ENCODE peak calls at places on chromosomes 16 and 17, in ten cellular contexts. A is activated CD4-positive, alpha-beta T cell treated with anti-CD3 and anti-CD28 coated beads, Interleukin-2, amount 10 ng/mL, durations not matched to agents 7 days and 5 days; T is stimulated activated CD4-positive, alpha-beta T cell treated with anti-CD3 and anti-CD28 coated beads, TNF-alpha, amount 100 ng/mL, for 24 hours; Z is caudate nucleus; F is NCI-H1048; O is progenitor cell of endocrine pancreas; S is NCI-H524; L is activated T-cell treated with anti-CD3 and anti-CD28 coated beads for 48 hours; Q is iris pigment epithelial cell; C is NCI-H1930. J is an unnamed sample.

GRCh38 chr16:28192811-28193529 is 18.8 kb downstream of the XPO6 start:
- DNase-seq in A (peak), T (peak), Z (no peak), F (no peak), O (no peak), S (no peak), L (peak), Q (no peak), C (no peak), J (no peak)

GRCh38 chr17:50048146-50048720 is 7.7 kb upstream of the ITGA3 start:
- DNase-seq in A (no peak), T (no peak), Z (no peak), F (no peak), O (no peak), S (no peak), L (no peak), Q (peak), C (no peak), J (no peak)

GRCh38 chr17:32936894-32937500 is 9.0 kb downstream of the TMEM98 start:
- DNase-seq in A (peak), T (peak), Z (no peak), F (peak), O (peak), S (peak), L (peak), Q (peak), C (peak), J (peak)

GRCh38 chr16:15676506-15676905 is 26.5 kb downstream of the NDE1 start:
- DNase-seq in A (no peak), T (no peak), Z (no peak), F (no peak), O (no peak), S (no peak), L (no peak), Q (no peak), C (no peak), J (no peak)

GRCh38 chr16:75559564-75560372 is 3.7 kb upstream of the TMEM231 start:
- DNase-seq in A (no peak), T (no peak), Z (no peak), F (no peak), O (no peak), S (no peak), L (no peak), Q (peak), C (no peak), J (no peak)

GRCh38 chr17:21318439-21318838 is 33.9 kb downstream of the MAP2K3 start:
- DNase-seq in A (no peak), T (no peak), Z (no peak), F (no peak), O (no peak), S (no peak), L (no peak), Q (no peak), C (no peak), J (no peak)

GRCh38 chr16:15822957-15823356 is 33.9 kb downstream of the MYH11 start:
- DNase-seq in A (no peak), T (no peak), Z (no peak), F (no peak), O (no peak), S (no peak), L (no peak), Q (no peak), C (no peak), J (no peak)

GRCh38 chr17:79026345-79027273 is 2.6 kb downstream of the C1QTNF1 start:
- DNase-seq in A (no peak), T (no peak), Z (no peak), F (no peak), O (no peak), S (no peak), L (no peak), Q (peak), C (no peak), J (no peak)

GRCh38 chr17:79803421-79803996 is 6.6 kb upstream of the CBX8 start:
- DNase-seq in A (no peak), T (no peak), Z (no peak), F (no peak), O (no peak), S (peak), L (no peak), Q (no peak), C (no peak), J (no peak)

GRCh38 chr16:2056077-2056476 is 8.3 kb downstream of the TSC2 start:
- DNase-seq in A (no peak), T (no peak), Z (peak), F (no peak), O (no peak), S (no peak), L (no peak), Q (no peak), C (no peak), J (no peak)

GRCh38 chr16:506246-506546 is 21.3 kb upstream of the CAPN15 start:
- DNase-seq in A (no peak), T (no peak), Z (no peak), F (no peak), O (no peak), S (no peak), L (no peak), Q (no peak), C (no peak), J (no peak)

GRCh38 chr16:29310852-29311314 is 95.6 kb downstream of the NPIPB11 start:
- DNase-seq in A (no peak), T (no peak), Z (no peak), F (no peak), O (no peak), S (no peak), L (no peak), Q (no peak), C (no peak), J (no peak)

GRCh38 chr17:13429201-13429600 is 172.5 kb downstream of the HS3ST3A1 start:
- DNase-seq in A (no peak), T (no peak), Z (no peak), F (no peak), O (no peak), S (no peak), L (no peak), Q (peak), C (no peak), J (no peak)

GRCh38 chr16:2816751-2817495 is at the start of gene PRSS21:
- DNase-seq in A (no peak), T (no peak), Z (no peak), F (no peak), O (no peak), S (no peak), L (peak), Q (no peak), C (peak), J (no peak)

GRCh38 chr16:29806096-29806579 is at the start of gene MAZ:
- DNase-seq in A (no peak), T (no peak), Z (no peak), F (no peak), O (no peak), S (no peak), L (peak), Q (no peak), C (peak), J (peak)

GRCh38 chr17:46162871-46163270 is 30.4 kb downstream of the KANSL1 start:
- DNase-seq in A (no peak), T (no peak), Z (no peak), F (no peak), O (no peak), S (no peak), L (no peak), Q (no peak), C (no peak), J (no peak)

GRCh38 chr17:42553866-42554249 is 1.1 kb downstream of the HSD17B1 start:
- DNase-seq in A (no peak), T (no peak), Z (no peak), F (no peak), O (no peak), S (peak), L (no peak), Q (no peak), C (no peak), J (no peak)

GRCh38 chr17:17552351-17553216 is 38.9 kb downstream of the PEMT start:
- DNase-seq in A (no peak), T (no peak), Z (peak), F (no peak), O (no peak), S (no peak), L (no peak), Q (no peak), C (no peak), J (no peak)

GRCh38 chr16:41439-42068 is 11.9 kb downstream of the POLR3K start:
- DNase-seq in A (no peak), T (no peak), Z (no peak), F (no peak), O (no peak), S (no peak), L (no peak), Q (peak), C (no peak), J (no peak)

GRCh38 chr17:35588196-35588920 is 1.2 kb downstream of the AP2B1 start:
- DNase-seq in A (no peak), T (no peak), Z (no peak), F (no peak), O (no peak), S (no peak), L (no peak), Q (peak), C (no peak), J (no peak)

GRCh38 chr17:28698253-28698941 is 13.3 kb downstream of the PROCA1 start:
- DNase-seq in A (no peak), T (no peak), Z (no peak), F (no peak), O (no peak), S (no peak), L (no peak), Q (no peak), C (no peak), J (peak)

GRCh38 chr17:55286681-55287589 is 22.2 kb downstream of the HLF start:
- DNase-seq in A (no peak), T (no peak), Z (peak), F (no peak), O (no peak), S (no peak), L (no peak), Q (peak), C (no peak), J (no peak)

GRCh38 chr17:10657123-10657522 is at the start of gene MYH3:
- DNase-seq in A (no peak), T (no peak), Z (no peak), F (no peak), O (no peak), S (no peak), L (no peak), Q (no peak), C (no peak), J (no peak)

GRCh38 chr16:11233727-11234376 is 22.2 kb downstream of the SOCS1 start:
- DNase-seq in A (peak), T (no peak), Z (no peak), F (no peak), O (no peak), S (no peak), L (peak), Q (no peak), C (no peak), J (no peak)

GRCh38 chr17:42023524-42024349 is 3.8 kb downstream of the NKIRAS2 start:
- DNase-seq in A (no peak), T (no peak), Z (no peak), F (no peak), O (no peak), S (no peak), L (no peak), Q (peak), C (peak), J (no peak)

GRCh38 chr16:56066617-56067016 is 124.7 kb upstream of the GNAO1 start:
- DNase-seq in A (no peak), T (no peak), Z (no peak), F (no peak), O (no peak), S (no peak), L (no peak), Q (no peak), C (no peak), J (no peak)

GRCh38 chr16:69890891-69891282 is 60.2 kb upstream of the CLEC18A start:
- DNase-seq in A (no peak), T (no peak), Z (no peak), F (no peak), O (no peak), S (no peak), L (no peak), Q (no peak), C (peak), J (no peak)

GRCh38 chr17:42276609-42277341 is 584 bp upstream of the STAT5B start:
- DNase-seq in A (no peak), T (no peak), Z (no peak), F (no peak), O (peak), S (peak), L (no peak), Q (peak), C (no peak), J (no peak)

GRCh38 chr16:63461248-63461841 is 1425.1 kb upstream of the CDH8 start:
- DNase-seq in A (no peak), T (no peak), Z (peak), F (no peak), O (peak), S (peak), L (no peak), Q (peak), C (peak), J (peak)

GRCh38 chr16:71520550-71520949 is 5.7 kb upstream of the CHST4 start:
- DNase-seq in A (no peak), T (no peak), Z (no peak), F (no peak), O (no peak), S (no peak), L (no peak), Q (no peak), C (no peak), J (no peak)

GRCh38 chr16:68984467-68984866 is 121.0 kb upstream of the HAS3 start:
- DNase-seq in A (no peak), T (no peak), Z (no peak), F (no peak), O (no peak), S (no peak), L (no peak), Q (no peak), C (no peak), J (no peak)

GRCh38 chr16:88395669-88396584 is 13.2 kb downstream of the ZNF469 start:
- DNase-seq in A (no peak), T (no peak), Z (no peak), F (no peak), O (no peak), S (peak), L (no peak), Q (no peak), C (no peak), J (no peak)

GRCh38 chr17:60094754-60095153 is 16.0 kb upstream of the HEATR6 start:
- DNase-seq in A (no peak), T (no peak), Z (no peak), F (no peak), O (no peak), S (no peak), L (no peak), Q (no peak), C (no peak), J (no peak)

GRCh38 chr17:77354420-77354720 is 213.6 kb downstream of the SEC14L1 start:
- DNase-seq in A (no peak), T (no peak), Z (no peak), F (no peak), O (no peak), S (no peak), L (no peak), Q (no peak), C (no peak), J (no peak)

GRCh38 chr16:1119766-1120611 is 23.9 kb upstream of the C1QTNF8 start:
- DNase-seq in A (no peak), T (no peak), Z (no peak), F (no peak), O (no peak), S (peak), L (no peak), Q (no peak), C (no peak), J (no peak)

GRCh38 chr16:21026846-21027245 is 123.8 kb downstream of the DNAH3 start:
- DNase-seq in A (no peak), T (no peak), Z (no peak), F (no peak), O (no peak), S (no peak), L (no peak), Q (no peak), C (no peak), J (no peak)

GRCh38 chr17:81094744-81095607 is 60.0 kb downstream of the BAIAP2 start:
- DNase-seq in A (peak), T (peak), Z (peak), F (peak), O (peak), S (peak), L (peak), Q (peak), C (no peak), J (peak)

GRCh38 chr16:56732832-56733231 is 2.9 kb downstream of the NUP93 start:
- DNase-seq in A (no peak), T (no peak), Z (no peak), F (no peak), O (no peak), S (no peak), L (no peak), Q (no peak), C (no peak), J (no peak)

J was measured in NCI-H526 treated with DMSO at 0.1 percent for 48 hours.